ENCODE peak calls at places on chromosomes 4 and X, in eight cellular contexts. C is keratinocyte, G is fibroblast of lung, D is H1, T is OCI-LY7, Z is neural progenitor cell, F is IMR-90, U is HepG2. Y is an unnamed sample.

GRCh38 chrX:56248492-56248891 is 16.3 kb downstream of the KLF8 start:
- DNase-seq in G (peak), T (peak), C (no peak), Z (peak), D (peak), F (peak), U (peak), Y (peak)

GRCh38 chr4:41512604-41513003 is 25.4 kb upstream of the LIMCH1 start:
- DNase-seq in C (no peak), G (no peak), Z (no peak), T (no peak), U (no peak), F (no peak), D (no peak), Y (no peak)

GRCh38 chr4:122992111-122992510 is 69.7 kb upstream of the NUDT6 start:
- DNase-seq in G (peak), Z (no peak), D (no peak), F (no peak), C (no peak), T (no peak), U (no peak), Y (no peak)

GRCh38 chr4:133316874-133317273 is 167.8 kb downstream of the PCDH10 start:
- DNase-seq in Z (no peak), U (no peak), C (no peak), F (no peak), G (peak), T (no peak), D (no peak), Y (no peak)

GRCh38 chr4:156685308-156685707 is 286.3 kb downstream of the PDGFC start:
- DNase-seq in T (no peak), G (peak), C (no peak), U (no peak), Z (no peak), D (no peak), F (no peak), Y (no peak)

GRCh38 chr4:10121568-10122097 is 5.0 kb upstream of the WDR1 start:
- DNase-seq in Z (no peak), F (no peak), T (no peak), C (no peak), U (peak), G (no peak), D (no peak), Y (no peak)

GRCh38 chr4:56570041-56570440 is 64.5 kb downstream of the ARL9 start:
- DNase-seq in D (no peak), T (no peak), Z (no peak), F (peak), U (no peak), G (peak), C (no peak), Y (no peak)

GRCh38 chr4:80043534-80043933 is 29.5 kb downstream of the ANTXR2 start:
- DNase-seq in U (no peak), C (no peak), D (no peak), F (peak), T (no peak), Z (no peak), G (peak), Y (no peak)

GRCh38 chr4:139767168-139767567 is 101.5 kb downstream of the MGST2 start:
- DNase-seq in U (no peak), Z (no peak), T (no peak), F (no peak), G (peak), D (no peak), C (no peak), Y (no peak)

GRCh38 chrX:106415276-106415895 is 196.4 kb upstream of the RADX start:
- DNase-seq in T (peak), F (peak), C (no peak), D (no peak), Z (peak), U (peak), G (peak), Y (peak)

GRCh38 chrX:18793601-18794089 is 86.2 kb downstream of the PPEF1 start:
- DNase-seq in C (no peak), U (peak), F (no peak), D (peak), G (no peak), T (no peak), Z (peak), Y (no peak)

GRCh38 chrX:2501246-2502102 is 698 bp upstream of the DHRSX start:
- DNase-seq in G (no peak), T (no peak), D (peak), Z (no peak), U (no peak), C (no peak), F (no peak), Y (no peak)

GRCh38 chr4:151257704-151258103 is 19.3 kb upstream of the PRSS48 start:
- DNase-seq in G (no peak), U (no peak), F (no peak), C (no peak), Z (no peak), D (no peak), T (no peak), Y (no peak)

GRCh38 chrX:150536455-150537116 is 31.8 kb upstream of the MTM1 start:
- DNase-seq in D (no peak), C (no peak), G (no peak), F (no peak), Z (no peak), U (no peak), T (no peak), Y (no peak)

GRCh38 chr4:19850909-19851308 is 400.8 kb upstream of the SLIT2 start:
- DNase-seq in F (peak), D (no peak), T (no peak), G (peak), C (no peak), Z (no peak), U (no peak), Y (no peak)

GRCh38 chr4:1551211-1551610 is 132.9 kb downstream of the FAM53A start:
- DNase-seq in T (no peak), G (no peak), F (no peak), Z (no peak), C (no peak), U (no peak), D (no peak), Y (no peak)

GRCh38 chr4:80446664-80447063 is 111.1 kb downstream of the CFAP299 start:
- DNase-seq in C (peak), D (no peak), Z (no peak), F (peak), U (no peak), T (no peak), G (peak), Y (no peak)

GRCh38 chrX:150680974-150681373 is 12.2 kb upstream of the MTMR1 start:
- DNase-seq in T (peak), F (peak), G (peak), Z (peak), U (peak), D (no peak), C (no peak), Y (no peak)

GRCh38 chrX:73877687-73878086 is 314.7 kb downstream of the CHIC1 start:
- DNase-seq in D (no peak), U (no peak), C (no peak), T (no peak), Z (no peak), G (peak), F (no peak), Y (no peak)

GRCh38 chr4:1104647-1105046 is 8.7 kb downstream of the RNF212 start:
- DNase-seq in Z (no peak), C (no peak), U (no peak), D (no peak), T (no peak), F (no peak), G (no peak), Y (no peak)

GRCh38 chrX:154526901-154527675 is 11.1 kb upstream of the FAM3A start:
- DNase-seq in U (peak), D (peak), F (peak), T (peak), C (no peak), Z (peak), G (peak), Y (peak)

GRCh38 chr4:121096629-121097028 is 24.3 kb upstream of the NDNF start:
- DNase-seq in C (no peak), T (peak), D (no peak), Z (peak), G (peak), F (peak), U (peak), Y (peak)

GRCh38 chrX:40056420-40056819 is 41.3 kb downstream of the BCOR start:
- DNase-seq in G (no peak), F (no peak), C (no peak), U (no peak), T (no peak), Z (no peak), D (no peak), Y (no peak)

GRCh38 chrX:13498220-13498619 is 71.2 kb upstream of the EGFL6 start:
- DNase-seq in F (no peak), C (no peak), T (no peak), D (no peak), Z (no peak), U (no peak), G (no peak), Y (no peak)

GRCh38 chr4:39349326-39349725 is 16.8 kb downstream of the RFC1 start:
- DNase-seq in D (no peak), Z (no peak), G (no peak), F (no peak), T (no peak), U (no peak), C (no peak), Y (no peak)

GRCh38 chr4:89140168-89140759 is 28.9 kb downstream of the TIGD2 start:
- DNase-seq in C (no peak), U (peak), Z (no peak), T (no peak), G (no peak), F (no peak), D (no peak), Y (no peak)

GRCh38 chr4:68152411-68152810 is 22.7 kb upstream of the TMPRSS11F start:
- DNase-seq in C (peak), U (no peak), Z (no peak), D (no peak), G (peak), F (no peak), T (no peak), Y (peak)

GRCh38 chrX:89053223-89053622 is 306.2 kb downstream of the CPXCR1 start:
- DNase-seq in T (no peak), F (no peak), C (no peak), Z (no peak), G (no peak), D (no peak), U (no peak), Y (no peak)

GRCh38 chrX:66050140-66050569 is 10.3 kb upstream of the VSIG4 start:
- DNase-seq in T (no peak), U (no peak), G (no peak), F (no peak), D (no peak), C (no peak), Z (no peak), Y (no peak)

GRCh38 chr4:162115323-162115722 is 48.5 kb downstream of the FSTL5 start:
- DNase-seq in U (no peak), D (no peak), G (no peak), F (no peak), C (no peak), T (no peak), Z (no peak), Y (no peak)

GRCh38 chr4:73896416-73896815 is 27.2 kb downstream of the CXCL1 start:
- DNase-seq in G (no peak), Z (no peak), U (no peak), F (peak), D (no peak), C (no peak), T (no peak), Y (no peak)

GRCh38 chr4:37893164-37893563 is 2.3 kb downstream of the TBC1D1 start:
- DNase-seq in D (no peak), T (no peak), Z (no peak), G (no peak), F (no peak), C (no peak), U (no peak), Y (no peak)
- H3K4me3 ChIP-seq in D (no peak), T (peak), Z (no peak), G (no peak), F (no peak), C (no peak), U (no peak), Y (no peak)

GRCh38 chr4:7068883-7069282 is 1.0 kb upstream of the GRPEL1 start:
- DNase-seq in G (peak), D (peak), C (no peak), Z (peak), U (no peak), F (no peak), T (no peak), Y (no peak)

GRCh38 chr4:7073059-7073458 is 5.2 kb upstream of the GRPEL1 start:
- DNase-seq in U (no peak), Z (no peak), T (no peak), F (no peak), G (no peak), D (no peak), C (no peak), Y (no peak)

GRCh38 chr4:7068279-7068842 is 497 bp upstream of the GRPEL1 start:
- DNase-seq in U (no peak), G (no peak), C (no peak), D (peak), T (no peak), Z (no peak), F (no peak), Y (no peak)

GRCh38 chr4:7073526-7074390 is 5.9 kb upstream of the GRPEL1 start:
- DNase-seq in C (no peak), U (peak), Z (peak), G (peak), F (peak), D (peak), T (peak), Y (peak)

DNA sequence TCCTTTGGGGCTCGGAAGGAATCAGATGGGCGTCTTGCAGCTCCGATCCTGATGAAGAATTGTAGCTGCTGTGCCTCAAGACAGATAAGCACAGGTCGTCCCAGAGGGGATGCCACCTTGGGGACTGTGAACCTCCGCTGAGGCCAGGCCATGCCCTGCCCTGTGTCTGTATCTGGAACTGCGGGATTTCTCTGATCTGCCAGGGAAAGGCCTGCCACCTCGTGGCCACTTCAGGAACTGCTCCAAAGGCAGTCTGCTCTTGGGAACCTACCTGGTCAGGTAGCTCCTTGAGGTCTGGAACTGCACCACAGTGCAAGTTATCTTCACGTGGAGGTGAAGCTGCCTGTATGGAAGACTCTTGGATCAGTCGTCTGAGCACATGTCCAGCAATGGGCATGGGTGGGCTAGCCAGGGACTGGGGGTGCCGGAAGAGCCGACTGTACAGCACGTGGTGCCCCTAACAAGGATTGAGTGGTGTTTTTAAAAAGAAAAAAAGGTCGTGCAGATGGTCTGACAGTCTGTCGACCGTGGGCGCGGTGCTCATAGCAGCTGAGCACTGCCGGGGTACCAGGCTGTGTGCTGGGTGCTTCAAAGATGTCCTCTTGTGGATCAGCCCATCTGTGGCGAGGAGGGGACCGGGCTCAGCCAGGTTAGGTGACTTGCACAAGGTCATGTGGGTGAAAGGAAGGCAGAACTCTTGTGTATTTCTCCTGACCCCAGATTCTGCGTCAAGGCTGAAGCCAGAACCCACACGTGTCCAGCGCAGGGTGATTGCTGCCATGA is 3.1 kb upstream of the GRPEL1 start:
- DNase-seq in T (peak), Z (peak), U (peak), F (peak), G (peak), C (peak), D (peak), Y (peak)
- TF ChIP-seq CTCF in T (peak), Z (peak), U (peak), F (peak), G (peak), C (peak), D (no peak), Y (peak)

GRCh38 chrX:104659037-104659744 is 93.2 kb downstream of the IL1RAPL2 start:
- DNase-seq in Z (no peak), T (no peak), U (no peak), G (peak), F (no peak), C (no peak), D (no peak), Y (no peak)
- H2AFZ ChIP-seq in Z (no peak), T (no peak), U (no peak), G (no peak), F (no peak), C (no peak), D (no peak), Y (no peak)

DNA sequence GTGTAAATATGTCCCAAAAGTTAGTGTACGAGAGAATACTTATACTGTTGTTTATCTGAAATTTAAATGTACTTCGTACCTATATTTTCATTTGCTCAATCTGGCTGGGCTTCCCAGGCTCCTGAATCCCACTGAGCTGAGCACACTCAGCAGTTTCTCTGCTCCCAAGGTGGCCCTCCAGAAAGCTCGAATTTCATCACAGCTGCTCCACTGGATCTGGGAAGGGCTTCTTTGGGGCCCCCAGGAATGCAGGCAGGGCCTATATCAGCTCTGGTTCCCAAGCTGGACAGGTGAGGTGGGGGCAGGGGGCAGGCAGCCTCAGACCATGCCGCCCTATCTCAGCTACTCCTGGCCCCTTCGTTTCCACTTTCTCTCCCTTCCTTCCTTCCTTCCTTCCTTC is 1.5 kb upstream of the FATE1 start:
- DNase-seq in T (no peak), Z (no peak), G (no peak), F (no peak), U (no peak), D (no peak), C (no peak), Y (no peak)
- H3K4me3 ChIP-seq in T (no peak), Z (no peak), G (no peak), F (no peak), U (no peak), D (no peak), C (no peak), Y (no peak)

DNA sequence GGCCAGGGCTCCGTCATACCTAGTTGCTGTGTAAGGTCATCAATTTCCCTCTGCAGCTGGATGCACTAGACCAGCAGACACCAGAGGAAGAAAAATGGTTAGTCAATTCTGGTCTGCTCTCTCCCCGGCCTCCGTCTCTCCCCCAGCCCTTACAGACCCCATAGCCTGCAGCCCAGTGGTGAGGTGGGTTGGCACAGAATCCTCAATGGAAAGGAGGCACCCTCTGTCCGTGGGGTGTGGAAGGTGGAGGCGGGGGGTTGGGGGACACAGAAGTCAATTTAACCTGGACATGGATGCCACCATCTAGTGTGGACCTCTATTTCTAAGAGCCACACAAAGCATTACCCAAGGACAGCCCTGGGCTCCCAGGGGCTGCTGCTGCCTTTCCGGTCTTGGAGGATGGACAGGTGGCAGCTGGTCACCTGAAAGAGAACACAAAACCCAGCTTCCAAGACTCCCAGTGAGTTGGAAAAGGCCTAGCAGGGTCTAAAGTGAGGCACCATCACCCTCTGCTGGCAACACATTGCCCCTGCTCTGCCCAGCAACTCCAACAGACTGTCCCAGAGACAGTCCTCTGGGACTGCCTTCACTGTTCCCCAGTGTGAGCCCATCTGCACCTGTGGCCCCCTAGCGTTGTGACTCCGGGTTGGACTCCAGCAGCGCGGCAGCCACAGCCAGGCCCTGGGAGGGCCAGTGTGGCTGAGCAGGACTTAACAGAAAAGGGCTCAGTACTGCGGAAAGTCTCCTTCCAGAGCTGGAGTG is 40.1 kb upstream of the NHSL2 start:
- DNase-seq in C (no peak), G (peak), D (peak), U (peak), Z (peak), F (no peak), T (peak), Y (peak)
- TF ChIP-seq CTCF in C (peak), G (no peak), D (peak), U (peak), Z (peak), F (peak), T (peak), Y (peak)

GRCh38 chr4:71659979-71660378 is 123.9 kb downstream of the GC start:
- DNase-seq in U (no peak), Z (no peak), D (no peak), G (no peak), T (no peak), F (no peak), C (no peak), Y (no peak)

GRCh38 chr4:71663780-71664179 is 120.1 kb downstream of the GC start:
- DNase-seq in F (no peak), D (no peak), Z (no peak), U (no peak), T (no peak), G (no peak), C (no peak), Y (peak)

GRCh38 chr4:71669291-71669690 is 114.6 kb downstream of the GC start:
- DNase-seq in F (no peak), G (no peak), U (no peak), C (no peak), D (no peak), Z (no peak), T (no peak), Y (no peak)

GRCh38 chr4:71664366-71664765 is 119.5 kb downstream of the GC start:
- DNase-seq in Z (no peak), T (no peak), C (no peak), U (no peak), G (no peak), F (no peak), D (no peak), Y (no peak)
- H2AFZ ChIP-seq in Z (no peak), T (no peak), C (no peak), U (no peak), G (no peak), F (no peak), D (no peak), Y (peak)